ENCODE peak calls at places on chromosomes 12 and 14, in six cellular contexts. W is A549, P is HepG2, L is K562, B is GM12878, Z is upper lobe of left lung. T is an unnamed sample.

GRCh38 chr14:93861846-93862641 is 65.1 kb upstream of the FAM181A start:
- ATAC-seq in W (no peak), L (no peak), Z (no peak), B (no peak), P (no peak), T (no peak)

GRCh38 chr12:55025508-55025907 is 5.7 kb downstream of the NEUROD4 start:
- ATAC-seq in W (no peak), L (no peak), P (no peak), B (no peak), Z (no peak), T (no peak)

GRCh38 chr12:110307372-110307771 is 26.3 kb downstream of the ATP2A2 start:
- ATAC-seq in L (no peak), P (no peak), Z (no peak), W (no peak), B (peak), T (no peak)

GRCh38 chr14:56570295-56570694 is 9.3 kb upstream of the TMEM260 start:
- ATAC-seq in P (no peak), L (no peak), B (no peak), Z (no peak), W (no peak), T (no peak)

GRCh38 chr12:40171501-40171900 is 53.3 kb upstream of the LRRK2 start:
- ATAC-seq in P (no peak), L (no peak), W (no peak), B (no peak), Z (no peak), T (no peak)

GRCh38 chr12:6405963-6406362 is 22.0 kb downstream of the LTBR start:
- ATAC-seq in P (no peak), W (no peak), B (no peak), Z (no peak), L (no peak), T (no peak)

GRCh38 chr14:61417141-61417540 is 95.8 kb downstream of the PRKCH start:
- ATAC-seq in B (peak), W (no peak), P (no peak), Z (no peak), L (no peak), T (no peak)

GRCh38 chr12:102960766-102961487 is 3.5 kb downstream of the ASCL1 start:
- ATAC-seq in L (no peak), W (no peak), B (no peak), P (no peak), Z (no peak), T (no peak)

GRCh38 chr14:98798099-98798498 is 473.9 kb downstream of the BCL11B start:
- ATAC-seq in L (no peak), B (no peak), Z (no peak), W (no peak), P (no peak), T (no peak)

GRCh38 chr14:67668559-67668958 is 5.9 kb downstream of the VTI1B start:
- ATAC-seq in Z (no peak), L (no peak), B (peak), P (no peak), W (no peak), T (no peak)

GRCh38 chr14:26719514-26719913 is 121.7 kb upstream of the NOVA1 start:
- ATAC-seq in L (no peak), W (peak), P (no peak), B (no peak), Z (no peak), T (no peak)

GRCh38 chr12:109269428-109269827 is 39.7 kb downstream of the FOXN4 start:
- ATAC-seq in L (no peak), Z (no peak), W (no peak), P (no peak), B (no peak), T (no peak)

GRCh38 chr12:115044073-115044472 is 360.1 kb upstream of the TBX3 start:
- ATAC-seq in W (peak), P (no peak), Z (no peak), B (no peak), L (no peak), T (no peak)

GRCh38 chr12:119334459-119335170 is at the start of gene CCDC60:
- ATAC-seq in Z (no peak), W (no peak), B (no peak), P (no peak), L (peak), T (no peak)
- TF ChIP-seq EP300 in Z (no peak), W (no peak), B (no peak), P (no peak), L (no peak), T (no peak)

GRCh38 chr14:104688755-104689619 is at the start of gene INF2:
- ATAC-seq in W (peak), L (peak), B (peak), Z (peak), P (peak), T (peak)
- TF ChIP-seq EP300 in W (no peak), L (no peak), B (no peak), Z (no peak), P (no peak), T (no peak)

GRCh38 chr12:19052689-19053088 is 76.8 kb upstream of the PLEKHA5 start:
- ATAC-seq in P (no peak), B (no peak), Z (no peak), L (no peak), W (no peak), T (no peak)

GRCh38 chr12:19053218-19053617 is 76.3 kb upstream of the PLEKHA5 start:
- ATAC-seq in L (no peak), W (no peak), Z (no peak), B (no peak), P (no peak), T (no peak)

GRCh38 chr12:19053999-19054398 is 75.5 kb upstream of the PLEKHA5 start:
- ATAC-seq in L (no peak), B (no peak), Z (no peak), P (no peak), W (no peak), T (no peak)

GRCh38 chr12:19055589-19055988 is 73.9 kb upstream of the PLEKHA5 start:
- ATAC-seq in B (no peak), P (no peak), W (no peak), Z (no peak), L (no peak), T (no peak)

DNA sequence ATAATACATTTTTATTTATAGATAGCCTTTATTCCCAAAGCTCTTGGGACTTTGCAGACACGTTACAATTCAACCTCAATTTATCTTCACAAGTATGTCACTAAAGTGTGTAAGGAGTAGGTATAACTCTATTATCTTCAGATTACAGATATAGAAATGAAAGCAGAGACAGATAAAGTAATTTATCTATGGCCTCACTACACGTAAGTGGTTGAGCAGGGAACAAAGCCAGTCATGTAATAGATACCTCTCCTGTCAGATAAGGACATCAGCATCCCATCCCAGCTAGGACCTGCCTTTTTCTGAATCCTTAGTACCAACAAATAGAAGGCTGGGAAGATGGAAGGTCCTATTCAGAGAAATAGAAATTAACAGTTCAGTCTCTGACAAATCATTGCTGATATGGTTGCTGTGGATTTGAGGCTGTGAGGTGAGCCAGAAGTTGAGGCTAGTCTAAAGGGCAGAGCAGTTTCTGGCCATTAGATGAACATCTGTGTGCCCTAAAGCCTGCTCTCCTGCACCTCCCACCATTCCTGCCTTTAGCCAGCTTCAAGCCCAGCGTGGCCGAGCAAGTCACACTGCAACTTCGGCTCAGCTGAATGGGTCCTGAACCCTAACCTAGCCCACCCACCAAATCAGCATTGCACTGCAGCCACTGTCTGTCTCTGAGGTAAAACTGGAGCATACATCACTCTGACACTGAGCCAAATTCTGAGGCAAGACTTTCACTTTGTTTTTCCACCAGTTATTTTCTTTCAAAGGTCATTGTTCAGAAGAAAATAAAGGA is 71.1 kb upstream of the PLEKHA5 start:
- ATAC-seq in B (no peak), L (no peak), Z (no peak), P (peak), W (no peak), T (peak)
- TF ChIP-seq EP300 in B (no peak), L (no peak), Z (no peak), P (no peak), W (no peak), T (no peak)

DNA sequence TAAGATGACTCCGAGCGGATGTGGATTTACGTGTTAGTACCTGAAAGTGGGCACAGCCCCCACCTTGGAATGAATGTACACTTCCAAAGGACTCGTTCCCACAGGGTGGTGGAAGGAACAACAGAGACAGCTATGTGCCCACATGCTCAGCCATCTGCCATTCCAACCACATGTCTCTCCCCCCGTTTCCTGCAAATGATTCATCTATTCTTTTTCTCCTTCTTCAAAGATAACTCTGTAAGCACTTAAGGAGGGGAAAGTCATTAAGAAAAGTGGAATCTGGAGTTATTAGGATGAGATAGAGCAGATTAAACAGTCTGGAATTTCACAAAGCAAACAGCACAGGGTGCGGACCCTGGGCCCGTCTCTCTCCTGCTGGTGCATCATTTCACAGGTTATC is 18.5 kb upstream of the DUSP6 start:
- ATAC-seq in Z (no peak), L (no peak), B (no peak), W (no peak), P (peak), T (no peak)
- TF ChIP-seq EP300 in Z (no peak), L (no peak), B (no peak), W (no peak), P (peak), T (no peak)

GRCh38 chr14:92748259-92749016 is at the start of gene LGMN:
- ATAC-seq in Z (peak), L (peak), B (peak), W (peak), P (peak), T (peak)
- TF ChIP-seq EP300 in Z (no peak), L (no peak), B (no peak), W (no peak), P (no peak), T (no peak)

DNA sequence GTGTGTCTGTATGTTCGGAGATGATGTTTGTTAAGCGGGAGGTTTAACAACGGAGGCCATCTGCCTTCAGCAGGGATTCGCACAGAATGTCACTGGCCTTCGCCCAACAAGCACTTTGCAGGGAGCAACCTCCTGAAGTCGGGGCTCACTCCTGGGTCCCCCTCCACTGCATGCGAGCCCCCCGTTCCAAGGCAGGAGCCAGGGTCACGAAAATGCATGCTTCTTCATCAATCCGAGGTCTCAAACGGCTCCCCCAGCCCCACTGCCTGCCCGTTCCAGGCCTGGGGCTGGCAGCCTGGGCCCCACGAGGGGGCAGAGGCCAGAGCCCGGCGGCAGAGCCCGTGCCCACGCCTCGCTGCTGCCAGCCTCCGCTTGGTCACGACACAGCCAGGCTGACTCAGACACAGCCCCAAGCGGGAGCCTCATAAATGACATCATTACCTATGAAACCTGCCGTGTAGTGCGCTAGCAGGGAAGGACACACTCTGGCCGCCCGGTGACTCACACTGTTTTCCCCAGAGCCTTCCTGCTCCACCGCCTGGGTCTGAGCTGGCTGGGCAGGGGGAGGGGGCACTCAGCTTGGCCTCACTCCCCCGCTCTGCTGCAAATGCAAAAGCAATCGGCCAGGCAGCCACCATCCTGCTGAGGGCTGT is 169.5 kb upstream of the RTL1 start:
- ATAC-seq in B (peak), P (peak), W (peak), L (peak), Z (no peak), T (no peak)
- TF ChIP-seq EP300 in B (no peak), P (no peak), W (peak), L (no peak), Z (no peak), T (no peak)

GRCh38 chr14:79076428-79076827 is 906.3 kb downstream of the NRXN3 start:
- ATAC-seq in P (no peak), B (no peak), W (no peak), Z (no peak), L (no peak), T (no peak)
- TF ChIP-seq EP300 in P (no peak), B (no peak), W (no peak), Z (no peak), L (no peak), T (no peak)

GRCh38 chr12:49110191-49111155 is at the start of gene LMBR1L:
- ATAC-seq in W (peak), Z (peak), P (peak), B (peak), L (peak), T (peak)
- TF ChIP-seq EP300 in W (no peak), Z (no peak), P (no peak), B (no peak), L (no peak), T (no peak)

DNA sequence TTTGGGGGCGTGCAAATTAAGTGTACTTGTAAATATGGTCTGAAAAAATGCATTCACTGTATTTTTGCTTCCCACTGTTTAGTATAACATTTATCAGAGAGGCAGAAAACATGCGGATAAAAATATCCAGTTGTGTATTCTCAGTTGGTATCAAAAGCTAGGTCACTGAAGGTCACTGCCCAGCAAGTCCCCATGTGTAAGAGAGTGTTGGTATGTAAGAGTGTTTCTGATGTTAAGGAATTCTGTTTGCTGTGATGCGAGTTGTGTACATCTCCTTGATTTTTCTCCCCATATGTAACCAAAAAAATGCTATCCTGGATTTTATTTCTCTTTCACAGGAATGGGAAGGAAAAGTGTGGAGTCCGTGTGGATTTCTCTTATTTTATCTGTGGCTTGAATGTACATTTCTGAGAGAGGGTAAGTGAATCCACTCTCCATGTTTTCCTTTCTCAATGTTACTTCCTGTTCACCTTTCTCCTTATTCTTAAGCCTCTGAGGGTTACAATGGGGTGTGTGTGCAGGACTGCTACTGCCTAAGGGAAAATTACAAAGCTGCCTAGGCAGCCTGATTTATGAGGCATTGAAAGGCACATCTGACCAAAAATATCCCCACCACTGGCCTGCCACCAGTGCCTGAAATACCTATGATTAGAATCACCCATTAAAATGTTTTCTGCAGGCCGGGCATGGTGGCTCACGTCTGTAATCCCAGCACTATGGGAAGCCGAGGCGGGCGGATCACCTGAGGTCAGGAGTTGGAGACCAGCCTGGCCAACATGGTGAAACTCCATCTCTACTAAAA is 97.9 kb upstream of the USP44 start:
- ATAC-seq in P (no peak), W (peak), B (no peak), L (no peak), Z (no peak), T (peak)
- TF ChIP-seq EP300 in P (no peak), W (peak), B (no peak), L (no peak), Z (no peak), T (no peak)

GRCh38 chr14:81245771-81246170 is 25.0 kb upstream of the GTF2A1 start:
- ATAC-seq in P (no peak), B (no peak), L (no peak), Z (no peak), W (no peak), T (no peak)
- TF ChIP-seq EP300 in P (no peak), B (no peak), L (no peak), Z (no peak), W (no peak), T (no peak)

T was measured in gastroesophageal sphincter.